ENCODE peak calls at places on chromosomes 12 and 14, in seven cellular contexts. X is GM23338, S is hepatocyte, K is neural progenitor cell, Q is PC-3, V is GM23248, P is OCI-LY7. G is an unnamed sample.

GRCh38 chr12:52182456-52182855 is 9.4 kb downstream of the KRT80 start:
- DNase-seq in X (no peak), S (no peak), K (no peak), Q (no peak), V (no peak), P (no peak), G (no peak)

GRCh38 chr14:39240769-39241168 is 7.1 kb downstream of the MIA2 start:
- DNase-seq in X (no peak), S (no peak), K (no peak), Q (no peak), V (no peak), P (no peak), G (no peak)

GRCh38 chr14:34204774-34205173 is 253.9 kb upstream of the EGLN3 start:
- DNase-seq in X (no peak), S (no peak), K (no peak), Q (no peak), V (peak; percentile 27), P (no peak), G (no peak)

GRCh38 chr12:64737539-64737938 is 21.7 kb downstream of the GNS start:
- DNase-seq in X (no peak), S (no peak), K (no peak), Q (no peak), V (no peak), P (peak; percentile 75), G (no peak)

GRCh38 chr12:124734224-124734788 is 129.4 kb downstream of the SCARB1 start:
- DNase-seq in X (peak; percentile 95), S (no peak), K (peak; percentile 94), Q (no peak), V (no peak), P (no peak), G (no peak)

GRCh38 chr12:5807538-5808219 is 137.4 kb downstream of the ANO2 start:
- DNase-seq in X (no peak), S (no peak), K (no peak), Q (peak; percentile 39), V (no peak), P (no peak), G (no peak)

GRCh38 chr14:102592969-102593840 is 756 bp downstream of the RCOR1 start:
- DNase-seq in X (peak; percentile 60), S (peak; percentile 67), K (peak; percentile 73), Q (peak; percentile 28), V (peak; percentile 84), P (peak; percentile 68), G (peak; percentile 82)

GRCh38 chr14:61461808-61462275 is 140.5 kb downstream of the PRKCH start:
- DNase-seq in X (peak; percentile 80), S (peak; percentile 76), K (peak; percentile 71), Q (peak; percentile 97), V (peak; percentile 79), P (peak; percentile 80), G (peak; percentile 44)

GRCh38 chr12:116662612-116663144 is 75.2 kb downstream of the SPRING1 start:
- DNase-seq in X (peak; percentile 24), S (peak; percentile 49), K (peak; percentile 80), Q (no peak), V (peak; percentile 26), P (no peak), G (peak; percentile 22)

GRCh38 chr12:33187409-33187808 is 252.2 kb downstream of the SYT10 start:
- DNase-seq in X (no peak), S (no peak), K (no peak), Q (peak; percentile 57), V (no peak), P (no peak), G (no peak)

GRCh38 chr12:104583311-104583710 is 126.6 kb downstream of the CHST11 start:
- DNase-seq in X (no peak), S (no peak), K (no peak), Q (no peak), V (no peak), P (peak; percentile 65), G (no peak)

GRCh38 chr14:83044001-83044400 is 1510.3 kb upstream of the SEL1L start:
- DNase-seq in X (no peak), S (no peak), K (no peak), Q (no peak), V (no peak), P (no peak), G (no peak)

GRCh38 chr12:110669193-110669502 is 19.8 kb downstream of the HVCN1 start:
- DNase-seq in X (no peak), S (no peak), K (no peak), Q (no peak), V (no peak), P (peak; percentile 64), G (no peak)

GRCh38 chr12:90481748-90482147 is 473.2 kb downstream of the CCER1 start:
- DNase-seq in X (no peak), S (no peak), K (no peak), Q (no peak), V (no peak), P (no peak), G (no peak)

GRCh38 chr14:89365071-89365801 is 51.8 kb downstream of the FOXN3 start:
- DNase-seq in X (no peak), S (no peak), K (no peak), Q (no peak), V (no peak), P (peak; percentile 82), G (no peak)

GRCh38 chr12:1362143-1362542 is 232.2 kb downstream of the FBXL14 start:
- DNase-seq in X (no peak), S (no peak), K (no peak), Q (no peak), V (no peak), P (no peak), G (no peak)

GRCh38 chr14:33938131-33938949 is 12.5 kb downstream of the EGLN3 start:
- DNase-seq in X (peak; percentile 84), S (peak; percentile 62), K (peak; percentile 82), Q (peak; percentile 80), V (peak; percentile 19), P (no peak), G (peak; percentile 84)

GRCh38 chr14:71242237-71242748 is 335.0 kb downstream of the PCNX1 start:
- DNase-seq in X (no peak), S (peak; percentile 51), K (no peak), Q (no peak), V (peak; percentile 89), P (no peak), G (peak; percentile 75)

GRCh38 chr14:60649815-60650381 is 621 bp upstream of the SIX1 start:
- DNase-seq in X (peak; percentile 52), S (peak; percentile 15), K (peak; percentile 52), Q (peak; percentile 62), V (peak; percentile 57), P (no peak), G (no peak)

GRCh38 chr12:102955926-102956737 is 1.3 kb upstream of the ASCL1 start:
- DNase-seq in X (peak; percentile 62), S (peak; percentile 34), K (peak; percentile 76), Q (no peak), V (peak; percentile 13), P (no peak), G (peak; percentile 73)
- TF ChIP-seq EZH2phosphoT487 in X (peak; percentile 70), S (no peak), K (peak; percentile 69), Q (no peak), V (no peak), P (no peak), G (no peak)

DNA sequence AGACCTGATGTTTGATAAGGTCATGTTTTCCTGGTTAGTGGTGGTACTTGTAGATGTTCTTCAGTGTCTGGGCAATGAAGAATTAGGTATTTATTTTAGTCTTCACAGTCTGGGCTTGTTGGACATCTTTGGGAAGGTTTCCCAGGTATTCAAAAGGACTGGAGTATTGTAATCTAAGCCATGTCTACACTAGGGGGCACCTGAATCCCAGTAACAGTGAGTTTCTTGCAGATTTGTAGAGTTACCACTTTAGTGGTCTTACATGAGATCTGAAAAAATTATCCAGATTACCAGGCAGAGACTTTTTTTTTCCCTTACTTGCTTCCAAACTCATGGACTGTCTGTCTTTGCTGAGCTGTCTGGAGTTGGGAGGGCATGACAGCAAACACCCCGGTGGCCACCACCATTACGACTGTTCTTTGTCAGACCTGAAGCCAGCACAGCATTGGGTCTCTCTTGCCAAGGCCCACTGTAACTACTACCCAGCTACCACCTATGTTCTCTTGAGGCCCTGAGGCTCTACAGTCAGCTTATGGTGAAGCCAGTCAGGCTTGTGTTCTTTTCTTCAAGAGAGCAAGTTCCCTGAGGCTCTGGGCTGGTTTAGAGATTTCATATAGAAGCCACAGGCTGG is 820.7 kb upstream of the FBXO33 start:
- DNase-seq in X (peak; percentile 64), S (no peak), K (peak; percentile 14), Q (peak; percentile 44), V (no peak), P (peak; percentile 19), G (no peak)
- TF ChIP-seq EZH2phosphoT487 in X (no peak), S (no peak), K (no peak), Q (no peak), V (no peak), P (no peak), G (no peak)

DNA sequence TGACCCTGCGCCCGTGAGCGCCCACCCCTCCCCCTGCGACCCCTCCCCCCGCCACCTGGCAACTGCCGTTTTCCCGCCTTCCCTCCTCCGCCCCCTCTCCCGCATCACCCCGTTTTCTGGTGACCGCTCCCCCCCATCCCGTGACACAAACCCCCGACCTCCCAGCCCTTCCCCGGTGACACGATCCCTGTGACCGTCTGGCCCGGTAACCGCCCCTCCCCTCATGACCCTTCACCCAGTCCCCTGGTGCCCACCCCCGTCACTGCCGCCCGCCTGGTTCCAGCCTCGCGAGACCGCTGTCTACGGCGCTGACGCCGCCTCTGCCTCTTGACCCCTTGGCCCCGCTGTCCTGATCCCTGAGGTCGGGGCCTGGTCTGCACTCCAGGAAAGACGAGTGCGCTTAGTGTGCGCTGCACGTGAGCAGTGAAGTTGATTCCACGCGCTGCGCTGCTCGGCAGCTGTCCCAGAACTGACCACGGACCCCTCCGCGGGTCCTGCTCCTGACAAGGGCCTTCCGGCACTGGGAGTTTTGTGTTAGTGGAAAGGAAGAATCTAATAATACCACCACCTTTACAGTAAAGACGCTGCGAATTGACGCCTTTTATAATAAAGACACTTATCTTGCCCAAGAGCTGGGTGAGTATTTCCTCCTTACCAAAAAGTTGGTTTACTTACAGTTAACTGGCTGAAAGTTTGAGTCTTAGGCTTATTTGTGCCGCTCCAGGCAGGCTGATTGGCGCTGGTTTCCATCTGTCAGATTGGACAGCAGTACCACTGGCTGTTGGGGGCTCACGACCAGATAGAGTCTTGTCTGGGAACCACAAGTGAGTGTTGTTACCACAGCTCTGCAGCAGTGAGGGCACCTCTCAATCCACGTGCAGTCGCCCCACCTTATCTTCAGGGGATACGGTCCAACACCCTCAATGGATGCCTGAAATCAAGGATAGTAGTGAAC is 59.2 kb downstream of the DDX51 start:
- DNase-seq in X (peak; percentile 84), S (peak; percentile 87), K (peak; percentile 90), Q (peak; percentile 51), V (peak; percentile 82), P (peak; percentile 47), G (peak; percentile 87)
- TF ChIP-seq EZH2phosphoT487 in X (no peak), S (no peak), K (no peak), Q (no peak), V (no peak), P (no peak), G (no peak)

GRCh38 chr14:100774164-100774537 is 47.5 kb downstream of the DLK1 start:
- DNase-seq in X (no peak), S (no peak), K (no peak), Q (no peak), V (no peak), P (no peak), G (no peak)

GRCh38 chr14:100773331-100774163 is 46.9 kb downstream of the DLK1 start:
- DNase-seq in X (no peak), S (no peak), K (no peak), Q (no peak), V (no peak), P (no peak), G (no peak)

GRCh38 chr14:100776681-100777365 is 49.1 kb upstream of the MEG3 start:
- DNase-seq in X (no peak), S (no peak), K (no peak), Q (no peak), V (no peak), P (no peak), G (no peak)

GRCh38 chr14:100775831-100776591 is 49.3 kb downstream of the DLK1 start:
- DNase-seq in X (no peak), S (no peak), K (no peak), Q (no peak), V (no peak), P (no peak), G (no peak)

GRCh38 chr14:100775351-100775830 is 48.7 kb downstream of the DLK1 start:
- DNase-seq in X (no peak), S (no peak), K (no peak), Q (no peak), V (no peak), P (no peak), G (no peak)
- TF ChIP-seq EZH2phosphoT487 in X (no peak), S (no peak), K (no peak), Q (no peak), V (no peak), P (no peak), G (no peak)